ENCODE peak calls at places on chromosomes 4 and X, in nine cellular contexts. E, B, S, L, C, U, J, F and Q are unnamed samples.

GRCh38 chrX:9333873-9334272 is 131.0 kb upstream of the TBL1X start:
- DNase-seq in B (no peak), E (no peak), F (no peak), L (no peak), C (no peak), S (no peak), U (no peak), J (no peak), Q (no peak)

GRCh38 chrX:12779534-12779933 is 11.7 kb upstream of the PRPS2 start:
- DNase-seq in C (no peak), B (no peak), F (no peak), U (no peak), S (no peak), L (no peak), E (no peak), J (no peak), Q (no peak)

GRCh38 chr4:121272526-121272925 is 108.3 kb downstream of the QRFPR start:
- DNase-seq in B (peak; percentile 6), S (no peak), E (no peak), L (no peak), C (no peak), J (no peak), U (peak; percentile 43), F (no peak), Q (no peak)

GRCh38 chrX:10102046-10102704 is 54.6 kb upstream of the CLCN4 start:
- DNase-seq in U (peak; percentile 15), B (no peak), F (no peak), L (no peak), E (no peak), C (no peak), J (no peak), S (no peak), Q (no peak)

GRCh38 chrX:4043951-4044350 is 330.5 kb upstream of the PRKX start:
- DNase-seq in U (no peak), L (no peak), J (no peak), B (no peak), E (no peak), S (no peak), F (no peak), C (no peak), Q (no peak)

GRCh38 chr4:6221296-6221850 is 21.0 kb upstream of the JAKMIP1 start:
- DNase-seq in B (no peak), S (no peak), F (no peak), J (no peak), U (no peak), C (no peak), E (no peak), L (peak; percentile 87), Q (peak; percentile 53)

GRCh38 chr4:7323872-7324650 is 110.7 kb downstream of the PSAPL1 start:
- DNase-seq in L (peak; percentile 96), B (no peak), E (no peak), C (no peak), S (no peak), J (no peak), F (no peak), U (no peak), Q (peak; percentile 79)

GRCh38 chrX:133792198-133792953 is 193.0 kb downstream of the GPC3 start:
- DNase-seq in J (peak; percentile 32), S (no peak), E (peak; percentile 46), L (peak; percentile 70), F (peak; percentile 9), B (peak; percentile 34), C (peak; percentile 87), U (peak; percentile 54), Q (peak; percentile 50)

GRCh38 chr4:40976343-40976742 is 226.6 kb downstream of the NSUN7 start:
- DNase-seq in F (no peak), B (no peak), C (peak; percentile 68), S (no peak), E (no peak), U (peak; percentile 63), J (no peak), L (peak; percentile 68), Q (no peak)

GRCh38 chrX:22406332-22406731 is 133.6 kb downstream of the CBLL2 start:
- DNase-seq in U (no peak), F (no peak), C (peak; percentile 81), B (no peak), E (no peak), S (no peak), L (no peak), J (no peak), Q (no peak)

GRCh38 chrX:79721234-79721633 is 293.3 kb upstream of the TBX22 start:
- DNase-seq in F (no peak), S (no peak), C (no peak), L (no peak), E (no peak), J (no peak), U (no peak), B (no peak), Q (no peak)

GRCh38 chrX:154437971-154438893 is 1.3 kb downstream of the GDI1 start:
- DNase-seq in L (no peak), F (no peak), S (no peak), E (no peak), C (no peak), B (no peak), J (no peak), U (no peak), Q (no peak)

GRCh38 chr4:8911311-8912088 is 39.9 kb upstream of the HMX1 start:
- DNase-seq in F (no peak), S (peak; percentile 4), E (no peak), U (peak; percentile 24), L (no peak), J (peak; percentile 0), B (peak; percentile 9), C (no peak), Q (no peak)

GRCh38 chrX:75746891-75747639 is 38.0 kb downstream of the MAGEE2 start:
- DNase-seq in U (peak; percentile 1), C (peak; percentile 62), B (no peak), S (peak; percentile 25), J (no peak), F (peak; percentile 5), E (peak; percentile 11), L (no peak), Q (no peak)

GRCh38 chr4:55169352-55169959 is 44.1 kb upstream of the KDR start:
- DNase-seq in L (peak; percentile 9), S (no peak), F (no peak), B (no peak), C (no peak), U (no peak), J (no peak), E (no peak), Q (no peak)

GRCh38 chr4:107098403-107098802 is 62.3 kb upstream of the DKK2 start:
- DNase-seq in F (no peak), E (no peak), U (no peak), L (peak; percentile 4), B (no peak), C (no peak), S (no peak), J (no peak), Q (no peak)

GRCh38 chr4:141081921-141082381 is 51.3 kb downstream of the RNF150 start:
- DNase-seq in S (no peak), L (peak; percentile 24), B (no peak), C (no peak), J (no peak), F (no peak), U (no peak), E (no peak), Q (no peak)

GRCh38 chrX:40168183-40169015 is 70.6 kb upstream of the BCOR start:
- DNase-seq in F (no peak), S (no peak), J (no peak), E (no peak), U (no peak), C (no peak), L (no peak), B (no peak), Q (no peak)

GRCh38 chr4:101280866-101281600 is 66.3 kb downstream of the PPP3CA start:
- DNase-seq in U (no peak), J (no peak), B (no peak), C (no peak), E (no peak), S (no peak), L (no peak), F (no peak), Q (no peak)

GRCh38 chr4:81032805-81033684 is 2.5 kb downstream of the BMP3 start:
- DNase-seq in L (no peak), C (no peak), S (no peak), U (no peak), B (no peak), E (no peak), J (no peak), F (no peak), Q (no peak)

GRCh38 chr4:37602454-37603069 is 83.6 kb downstream of the RELL1 start:
- DNase-seq in J (no peak), B (no peak), E (no peak), S (no peak), L (no peak), U (no peak), C (no peak), F (no peak), Q (no peak)

GRCh38 chr4:73676136-73676535 is 55.9 kb upstream of the RASSF6 start:
- DNase-seq in B (no peak), J (no peak), C (no peak), S (no peak), L (no peak), F (no peak), U (no peak), E (no peak), Q (no peak)

GRCh38 chr4:56910172-56910967 is 2.7 kb downstream of the REST start:
- DNase-seq in C (peak; percentile 18), F (no peak), S (no peak), B (no peak), U (no peak), J (no peak), E (no peak), L (no peak), Q (no peak)

GRCh38 chr4:121344128-121344527 is 36.7 kb downstream of the QRFPR start:
- DNase-seq in S (no peak), J (no peak), U (no peak), F (no peak), E (no peak), C (no peak), L (no peak), B (no peak), Q (no peak)

GRCh38 chr4:183139058-183139740 is 40.1 kb downstream of the WWC2 start:
- DNase-seq in U (no peak), F (no peak), L (no peak), C (no peak), S (no peak), B (no peak), E (no peak), J (no peak), Q (no peak)

GRCh38 chrX:150086371-150086770 is 148.1 kb upstream of the EOLA2 start:
- DNase-seq in C (no peak), U (no peak), L (no peak), J (no peak), E (no peak), F (no peak), S (no peak), B (no peak), Q (no peak)

GRCh38 chrX:126064901-126065541 is 101.1 kb downstream of the DCAF12L2 start:
- DNase-seq in E (no peak), C (no peak), S (no peak), J (no peak), L (no peak), F (no peak), B (no peak), U (no peak), Q (no peak)